ENCODE peak calls at places on chromosome X, in eight cellular contexts. F is uterus, I is right atrium auricular region, L is Panc1, P is A549, X is heart left ventricle, U is mucosa of descending colon, D is NT2/D1. M is an unnamed sample.
A peak's percentile ranks its signal among the peaks of the same experiment; 100 is the strongest.

GRCh38 chrX:3962511-3963350 is 249.3 kb upstream of the PRKX start:
- DNase-seq in D (peak; percentile 30), F (no peak), U (peak; percentile 17), L (peak; percentile 1), I (no peak), X (no peak), P (no peak), M (no peak)

GRCh38 chrX:119429471-119429870 is 30.3 kb downstream of the SLC25A43 start:
- DNase-seq in D (no peak), F (no peak), X (no peak), L (no peak), I (no peak), U (no peak), P (no peak), M (no peak)

GRCh38 chrX:119706616-119707015 is 13.6 kb upstream of the SEPTIN6 start:
- DNase-seq in F (no peak), I (no peak), D (no peak), U (no peak), X (no peak), L (no peak), P (no peak), M (no peak)

GRCh38 chrX:150848914-150849365 is 49.5 kb downstream of the CD99L2 start:
- DNase-seq in D (no peak), P (peak; percentile 62), X (no peak), U (peak; percentile 9), F (no peak), L (peak; percentile 95), I (no peak), M (peak; percentile 56)

GRCh38 chrX:123854329-123854728 is 5.5 kb upstream of the XIAP start:
- DNase-seq in P (no peak), L (no peak), U (no peak), X (no peak), D (no peak), I (no peak), F (no peak), M (no peak)

GRCh38 chrX:50514811-50515210 is 44.2 kb upstream of the DGKK start:
- DNase-seq in I (no peak), X (no peak), U (no peak), F (no peak), L (no peak), P (no peak), D (no peak), M (no peak)

GRCh38 chrX:50756276-50756675 is 57.7 kb downstream of the SHROOM4 start:
- DNase-seq in U (no peak), P (no peak), L (no peak), F (no peak), X (no peak), I (no peak), D (no peak), M (no peak)

GRCh38 chrX:112368371-112368770 is 285.8 kb upstream of the TRPC5 start:
- DNase-seq in I (no peak), L (no peak), F (no peak), X (no peak), D (no peak), P (no peak), U (no peak), M (no peak)

GRCh38 chrX:23779025-23779424 is 3.9 kb upstream of the SAT1 start:
- DNase-seq in U (no peak), P (peak; percentile 63), F (no peak), L (no peak), D (no peak), I (no peak), X (no peak), M (no peak)

GRCh38 chrX:29382811-29383210 is 795.6 kb downstream of the IL1RAPL1 start:
- DNase-seq in X (no peak), L (no peak), I (no peak), D (no peak), F (no peak), P (no peak), U (no peak), M (no peak)

DNA sequence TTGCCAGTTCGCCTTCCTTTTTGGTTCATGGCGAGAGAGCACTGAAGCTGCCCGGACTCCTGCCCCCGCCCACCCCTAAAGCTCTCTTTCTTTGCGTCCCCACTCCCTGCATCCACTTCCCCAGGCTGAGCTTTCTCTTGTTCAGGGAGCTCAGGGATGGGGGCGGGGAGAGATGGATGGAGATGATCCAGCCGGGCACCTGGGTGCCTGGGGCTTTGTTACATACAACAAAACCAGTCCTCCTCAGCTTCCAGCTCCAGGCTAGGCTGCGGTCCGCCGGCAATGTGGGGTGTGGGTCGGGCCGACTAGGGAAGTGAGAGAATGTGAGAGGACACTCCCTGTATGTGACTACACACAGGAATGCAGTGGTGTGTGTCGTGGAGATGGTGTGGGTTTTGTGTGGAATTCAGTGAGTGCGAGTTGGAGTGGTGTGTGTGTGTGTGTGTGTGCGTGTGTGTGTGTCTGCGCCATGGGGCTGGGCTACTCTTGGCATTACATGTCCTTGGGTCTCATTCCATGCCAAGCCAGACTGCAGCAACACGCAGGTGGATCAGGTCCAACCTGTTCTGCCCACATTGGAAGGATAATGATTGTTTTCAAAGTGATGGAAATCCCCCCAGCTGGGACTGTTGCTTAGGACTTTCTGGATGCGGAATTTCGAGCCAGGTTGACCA is 149.3 kb upstream of the CHRDL1 start:
- DNase-seq in L (no peak), U (no peak), I (no peak), D (peak; percentile 6), P (no peak), F (no peak), X (no peak), M (no peak)
- H3K4me3 ChIP-seq in L (no peak overlapping the region), U (no peak overlapping the region), I (no peak overlapping the region), D (peak overlapping the region; percentile 49), P (no peak overlapping the region), F (no peak overlapping the region), X (no peak overlapping the region), M (no peak overlapping the region)

GRCh38 chrX:67546496-67547423 is 2.9 kb downstream of the AR start:
- DNase-seq in F (peak; percentile 21), X (no peak), D (no peak), L (no peak), I (no peak), P (no peak), U (no peak), M (no peak)
- H3K4me3 ChIP-seq in F (peak overlapping the region; percentile 57), X (peak overlapping the region; percentile 63), D (peak overlapping the region; percentile 21), L (no peak overlapping the region), I (peak overlapping the region; percentile 55), P (peak overlapping the region; percentile 59), U (no peak overlapping the region), M (peak overlapping the region; percentile 45)

GRCh38 chrX:9614016-9614415 is 149.2 kb downstream of the TBL1X start:
- DNase-seq in F (no peak), I (no peak), X (no peak), D (no peak), U (no peak), L (no peak), P (no peak), M (no peak)

GRCh38 chrX:9609987-9610386 is 145.1 kb downstream of the TBL1X start:
- DNase-seq in I (no peak), U (no peak), D (no peak), L (no peak), F (no peak), P (no peak), X (no peak), M (no peak)

GRCh38 chrX:9612146-9612505 is 147.3 kb downstream of the TBL1X start:
- DNase-seq in P (no peak), U (no peak), X (no peak), D (no peak), F (no peak), L (no peak), I (no peak), M (no peak)

GRCh38 chrX:9611436-9612145 is 146.7 kb downstream of the TBL1X start:
- DNase-seq in D (no peak), I (no peak), F (no peak), P (no peak), X (no peak), U (no peak), L (no peak), M (no peak)

DNA sequence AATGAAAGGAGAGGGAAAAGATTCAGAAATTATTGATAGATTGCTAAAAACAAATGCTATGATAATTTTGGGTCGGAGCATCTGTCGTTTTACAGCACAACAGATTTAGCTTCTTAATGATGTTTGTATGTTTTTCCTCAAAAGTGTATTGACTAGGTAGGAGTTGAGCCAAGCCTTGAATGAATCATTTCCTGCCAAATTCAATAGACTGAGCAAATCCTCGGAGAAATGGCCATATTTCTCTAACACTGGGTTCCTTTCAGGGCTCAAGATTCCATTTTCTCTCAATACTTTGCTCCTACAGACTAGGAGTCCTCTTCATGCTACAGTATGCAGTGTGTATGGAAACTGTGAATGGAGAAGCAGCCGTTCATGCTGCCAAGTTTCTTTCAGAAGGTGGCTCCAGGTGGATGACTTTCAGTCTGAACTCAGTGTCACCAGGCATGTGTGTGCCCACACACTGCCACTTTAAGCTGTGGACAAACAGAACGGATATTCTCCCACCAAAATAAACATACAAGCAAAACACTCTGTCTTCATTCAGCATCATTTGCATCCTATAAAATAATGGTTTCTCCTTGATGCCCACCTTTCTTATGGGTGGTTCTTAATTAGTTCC is 146.0 kb downstream of the TBL1X start:
- DNase-seq in I (no peak), D (no peak), F (no peak), P (no peak), L (no peak), U (no peak), X (no peak), M (no peak)
- H3K4me3 ChIP-seq in I (no peak overlapping the region), D (no peak overlapping the region), F (no peak overlapping the region), P (no peak overlapping the region), L (no peak overlapping the region), U (no peak overlapping the region), X (no peak overlapping the region), M (no peak overlapping the region)

GRCh38 chrX:53282313-53282712 is 929 bp upstream of the IQSEC2 start:
- DNase-seq in P (no peak), F (peak; percentile 45), X (no peak), L (no peak), D (no peak), I (no peak), U (peak; percentile 13), M (no peak)

GRCh38 chrX:53281321-53281822 is at the start of gene IQSEC2:
- DNase-seq in F (peak; percentile 92), L (no peak), U (peak; percentile 88), I (peak; percentile 79), P (peak; percentile 74), X (peak; percentile 85), D (peak; percentile 57), M (peak; percentile 91)

GRCh38 chrX:53280316-53280702 is 1.1 kb downstream of the IQSEC2 start:
- DNase-seq in D (no peak), X (no peak), P (no peak), I (no peak), L (no peak), F (no peak), U (no peak), M (no peak)

GRCh38 chrX:53279296-53280237 is 1.8 kb downstream of the IQSEC2 start:
- DNase-seq in U (peak; percentile 56), I (no peak), P (no peak), L (no peak), D (no peak), F (no peak), X (no peak), M (no peak)

DNA sequence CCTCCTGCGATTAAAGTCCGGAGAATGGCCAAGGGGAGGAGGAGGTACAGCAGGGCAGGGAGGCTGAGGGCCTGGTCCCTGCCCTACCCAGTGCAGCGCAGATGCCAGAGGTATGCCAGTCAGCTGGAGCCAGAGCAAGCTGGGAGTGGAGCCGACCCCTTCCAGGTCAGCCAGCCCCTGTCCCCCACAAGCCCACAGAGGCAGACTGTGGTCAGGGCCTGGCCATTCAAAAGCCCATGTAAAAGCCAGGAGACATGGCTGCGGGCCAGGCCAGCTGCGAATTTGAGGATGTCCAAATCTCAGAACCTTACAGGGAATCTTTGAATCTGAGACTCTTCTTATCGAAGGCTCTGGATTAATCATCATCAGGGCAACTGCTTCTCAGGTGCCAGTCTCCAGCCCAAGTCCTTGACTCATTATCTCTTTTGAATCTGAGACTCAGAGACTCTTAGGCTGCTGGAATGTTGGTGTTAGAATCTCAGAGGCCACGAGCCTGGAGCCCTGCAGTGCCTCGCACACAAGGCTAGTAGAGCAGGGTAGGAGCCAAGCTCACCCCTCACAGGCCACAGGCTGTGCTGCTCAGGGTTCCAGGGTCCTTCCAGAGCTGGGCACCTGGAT is 572 bp downstream of the IQSEC2 start:
- DNase-seq in D (no peak), I (peak; percentile 70), X (peak; percentile 61), P (no peak), L (no peak), F (peak; percentile 76), U (peak; percentile 56), M (no peak)
- H3K4me3 ChIP-seq in D (peak overlapping the region; percentile 27), I (peak overlapping the region; percentile 47), X (peak overlapping the region; percentile 61), P (peak overlapping the region; percentile 56), L (peak overlapping the region; percentile 44), F (peak overlapping the region; percentile 28), U (no peak overlapping the region), M (peak overlapping the region; percentile 55)